ENCODE peak calls at places on chromosomes 6 and 20, in six cellular contexts. X is cardiac muscle cell, U is mesothelial cell of epicardium, E is left lung, V is IMR-90, R is fibroblast of the aortic adventitia. Z is an unnamed sample.
A peak's percentile ranks its signal among the peaks of the same experiment; 100 is the strongest.

GRCh38 chr6:137489410-137490371 is 4.5 kb downstream of the OLIG3 start:
- DNase-seq in X (no peak), U (peak; percentile 52), E (no peak), V (no peak), R (no peak), Z (no peak)

GRCh38 chr20:6665621-6666345 is 101.7 kb upstream of the BMP2 start:
- DNase-seq in X (peak; percentile 28), U (no peak), E (no peak), V (no peak), R (no peak), Z (no peak)

GRCh38 chr6:113690255-113690956 is 166.7 kb upstream of the MARCKS start:
- DNase-seq in X (no peak), U (no peak), E (no peak), V (peak; percentile 94), R (peak; percentile 89), Z (no peak)

GRCh38 chr6:24931752-24932691 is 3.7 kb downstream of the RIPOR2 start:
- DNase-seq in X (no peak), U (no peak), E (no peak), V (peak; percentile 67), R (no peak), Z (no peak)

GRCh38 chr20:9025643-9026042 is 43.2 kb upstream of the PLCB4 start:
- DNase-seq in X (no peak), U (no peak), E (no peak), V (peak; percentile 88), R (peak; percentile 65), Z (no peak)

GRCh38 chr6:23511797-23512196 is 614.2 kb upstream of the NRSN1 start:
- DNase-seq in X (no peak), U (no peak), E (no peak), V (no peak), R (no peak), Z (no peak)

GRCh38 chr6:11273406-11274065 is 41.1 kb upstream of the NEDD9 start:
- DNase-seq in X (no peak), U (no peak), E (no peak), V (no peak), R (no peak), Z (no peak)

GRCh38 chr6:158158748-158159147 is 9.3 kb downstream of the SERAC1 start:
- DNase-seq in X (no peak), U (no peak), E (no peak), V (peak; percentile 62), R (peak; percentile 34), Z (no peak)

GRCh38 chr20:3813758-3814581 is 6.4 kb upstream of the AP5S1 start:
- DNase-seq in X (no peak), U (no peak), E (no peak), V (no peak), R (no peak), Z (no peak)

GRCh38 chr6:25179051-25179778 is 100.0 kb upstream of the CARMIL1 start:
- DNase-seq in X (no peak), U (no peak), E (no peak), V (peak; percentile 68), R (peak; percentile 85), Z (no peak)

GRCh38 chr6:38713812-38714211 is 1.3 kb upstream of the DNAH8 start:
- DNase-seq in X (no peak), U (no peak), E (no peak), V (no peak), R (no peak), Z (no peak)

GRCh38 chr20:57808266-57808866 is 98.6 kb upstream of the PMEPA1 start:
- DNase-seq in X (no peak), U (no peak), E (no peak), V (no peak), R (no peak), Z (no peak)

GRCh38 chr6:155177369-155177961 is 86.3 kb upstream of the CLDN20 start:
- DNase-seq in X (peak; percentile 75), U (no peak), E (no peak), V (peak; percentile 76), R (peak; percentile 88), Z (no peak)

GRCh38 chr20:46027245-46027853 is 1.7 kb upstream of the SLC12A5 start:
- DNase-seq in X (peak; percentile 91), U (peak; percentile 66), E (no peak), V (peak; percentile 61), R (peak; percentile 72), Z (no peak)

GRCh38 chr6:593139-593906 is 63.6 kb downstream of the HUS1B start:
- DNase-seq in X (peak; percentile 77), U (peak; percentile 59), E (no peak), V (peak; percentile 56), R (peak; percentile 80), Z (no peak)

GRCh38 chr6:84082693-84083265 is 49.2 kb downstream of the MRAP2 start:
- DNase-seq in X (peak; percentile 22), U (no peak), E (no peak), V (no peak), R (no peak), Z (no peak)

GRCh38 chr20:63359937-63360849 is 956 bp downstream of the CHRNA4 start:
- DNase-seq in X (no peak), U (no peak), E (no peak), V (no peak), R (no peak), Z (no peak)

GRCh38 chr6:170098428-170099170 is 192.3 kb downstream of the DLL1 start:
- DNase-seq in X (no peak), U (peak; percentile 37), E (peak; percentile 22), V (no peak), R (no peak), Z (peak; percentile 6)

GRCh38 chr6:136039185-136039584 is 187.7 kb downstream of the PDE7B start:
- DNase-seq in X (no peak), U (no peak), E (no peak), V (peak; percentile 47), R (peak; percentile 73), Z (no peak)

GRCh38 chr20:51600950-51601349 is 58.4 kb upstream of the NFATC2 start:
- DNase-seq in X (no peak), U (no peak), E (no peak), V (no peak), R (no peak), Z (no peak)

GRCh38 chr20:3727333-3728035 is 5.0 kb upstream of the HSPA12B start:
- DNase-seq in X (no peak), U (no peak), E (no peak), V (peak; percentile 15), R (peak; percentile 81), Z (no peak)

GRCh38 chr6:79301290-79301689 is 66.8 kb upstream of the HMGN3 start:
- DNase-seq in X (no peak), U (no peak), E (no peak), V (no peak), R (no peak), Z (no peak)

GRCh38 chr6:50185006-50185405 is 135.3 kb upstream of the DEFB112 start:
- DNase-seq in X (peak; percentile 49), U (no peak), E (no peak), V (no peak), R (no peak), Z (no peak)
- TF ChIP-seq CTCF in X (no peak), U (no peak), E (no peak), V (peak; percentile 16), R (no peak), Z (no peak)

GRCh38 chr6:132598473-132598872 is 8.9 kb upstream of the TAAR5 start:
- DNase-seq in X (peak; percentile 34), U (no peak), E (no peak), V (no peak), R (no peak), Z (no peak)
- TF ChIP-seq CTCF in X (peak; percentile 30), U (no peak), E (peak; percentile 12), V (no peak), R (no peak), Z (no peak)

DNA sequence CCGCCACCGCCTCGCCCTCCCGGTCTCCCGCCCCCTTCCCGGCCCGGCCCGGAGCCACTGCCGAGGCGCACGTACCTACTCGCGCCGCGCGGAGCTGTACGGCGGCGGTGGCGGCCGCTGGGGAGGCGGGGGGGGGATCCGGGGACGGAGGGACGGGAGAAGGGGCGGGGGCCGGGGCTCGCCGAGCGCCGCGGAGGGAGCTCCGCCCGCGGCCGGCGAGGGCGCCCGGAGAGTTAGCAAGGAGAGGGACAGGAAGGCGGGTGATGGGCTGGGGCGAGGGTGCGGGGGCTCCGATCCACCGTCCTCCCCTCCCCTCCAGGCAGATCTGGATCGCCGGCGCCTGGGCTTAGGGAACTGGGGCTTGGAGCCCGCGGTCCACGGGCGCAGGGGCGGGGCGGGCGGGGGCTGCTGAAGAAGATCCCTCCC is 548 bp upstream of the TMEM74B start:
- DNase-seq in X (peak; percentile 51), U (no peak), E (no peak), V (no peak), R (no peak), Z (no peak)
- TF ChIP-seq CTCF in X (no peak), U (no peak), E (no peak), V (no peak), R (no peak), Z (no peak)

DNA sequence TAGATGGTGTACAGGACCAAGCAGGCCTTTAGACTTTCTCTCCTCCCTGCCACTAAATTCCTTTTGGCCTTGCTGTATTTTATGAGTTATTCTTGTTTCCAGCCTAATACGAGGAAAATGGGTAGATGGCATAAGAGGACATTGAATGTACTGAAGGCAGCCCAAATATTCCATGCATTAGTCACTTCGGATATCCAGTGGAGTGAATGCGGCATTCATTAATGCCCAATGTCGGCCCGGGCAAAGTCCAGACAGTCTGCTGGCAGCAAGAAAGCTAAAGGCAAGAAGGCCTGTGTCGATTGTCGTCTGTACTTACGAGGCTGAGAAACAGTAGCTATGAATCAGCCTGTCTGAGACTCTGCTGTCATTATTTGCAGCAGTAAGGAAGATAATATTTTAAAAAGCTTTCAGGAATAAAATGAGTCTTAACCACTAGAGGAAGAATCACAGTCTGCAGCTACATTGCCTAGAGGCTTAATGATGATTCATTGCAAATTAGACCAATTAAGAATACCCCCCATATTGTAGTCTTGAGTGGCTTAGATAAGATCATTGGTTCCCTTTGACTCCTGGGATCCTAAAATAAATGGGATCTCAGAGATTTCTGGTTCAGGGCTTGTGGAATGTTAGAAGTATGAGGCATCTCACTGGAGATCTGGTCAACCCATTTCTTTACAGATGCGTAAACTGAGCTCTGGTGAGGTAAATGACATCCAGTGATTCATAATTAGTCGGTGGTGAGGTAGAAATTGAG is 534.1 kb upstream of the JAG1 start:
- DNase-seq in X (no peak), U (no peak), E (no peak), V (peak; percentile 44), R (peak; percentile 29), Z (no peak)
- TF ChIP-seq CTCF in X (no peak), U (no peak), E (no peak), V (no peak), R (no peak), Z (no peak)

DNA sequence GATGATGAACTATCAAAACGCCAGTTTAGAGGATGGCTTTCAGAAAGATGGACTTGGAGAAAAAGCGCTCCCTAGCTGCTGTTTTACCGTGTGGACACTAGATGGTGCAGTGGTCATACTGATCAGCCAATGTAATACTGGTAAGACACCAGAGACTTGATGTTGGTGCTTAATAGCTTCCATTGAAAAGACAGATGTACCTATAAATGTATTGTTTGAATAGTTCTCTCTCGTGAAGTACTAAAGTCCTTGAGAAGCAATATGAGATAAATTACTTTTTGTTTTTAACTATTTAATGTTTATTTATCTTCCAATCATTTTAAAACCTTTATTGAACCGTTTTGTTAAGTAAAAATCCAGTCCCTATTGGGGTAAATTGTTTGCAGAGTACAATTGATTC is 63.9 kb upstream of the FUCA2 start:
- DNase-seq in X (peak; percentile 68), U (peak; percentile 48), E (no peak), V (peak; percentile 86), R (peak; percentile 92), Z (no peak)
- TF ChIP-seq CTCF in X (peak; percentile 81), U (peak; percentile 78), E (peak; percentile 81), V (peak; percentile 93), R (peak; percentile 86), Z (peak; percentile 26)

GRCh38 chr20:25000268-25000801 is 7.8 kb upstream of the APMAP start:
- DNase-seq in X (no peak), U (peak; percentile 71), E (peak; percentile 70), V (peak; percentile 44), R (peak; percentile 92), Z (no peak)
- TF ChIP-seq CTCF in X (peak; percentile 3), U (no peak), E (no peak), V (no peak), R (peak; percentile 23), Z (no peak)

GRCh38 chr6:47310131-47310480 is 401 bp upstream of the TNFRSF21 start:
- DNase-seq in X (no peak), U (no peak), E (no peak), V (no peak), R (no peak), Z (no peak)
- TF ChIP-seq CTCF in X (no peak), U (no peak), E (no peak), V (no peak), R (no peak), Z (no peak)

Z was measured in activated B cell treated with CpG ODN at 0.5 μM for 24 hours.